ENCODE peak calls at places on chromosomes 3 and 15, in four cellular contexts. H, Y, J and Q are unnamed samples.

GRCh38 chr15:77632760-77633133 is at the start of gene LINGO1:
- DNase-seq in H (peak; percentile 42), Y (no peak), J (peak; percentile 51), Q (no peak)

GRCh38 chr15:77901921-77902750 is 175.4 kb downstream of the TBC1D2B start:
- DNase-seq in H (no peak), Y (no peak), J (no peak), Q (no peak)

GRCh38 chr3:183897606-183898384 is 13.1 kb upstream of the PARL start:
- DNase-seq in H (no peak), Y (no peak), J (no peak), Q (no peak)

GRCh38 chr15:81914734-81915234 is 131.0 kb downstream of the MEX3B start:
- DNase-seq in H (no peak), Y (no peak), J (peak; percentile 40), Q (no peak)

GRCh38 chr3:53612508-53612907 is 118.1 kb downstream of the CACNA1D start:
- DNase-seq in H (no peak), Y (no peak), J (no peak), Q (no peak)

GRCh38 chr15:47588968-47589367 is 128.3 kb upstream of the SEMA6D start:
- DNase-seq in H (no peak), Y (no peak), J (no peak), Q (no peak)

GRCh38 chr3:2303567-2303966 is 204.9 kb downstream of the CNTN4 start:
- DNase-seq in H (peak; percentile 56), Y (no peak), J (no peak), Q (no peak)

GRCh38 chr3:124410471-124410870 is 319.8 kb upstream of the UMPS start:
- DNase-seq in H (no peak), Y (no peak), J (no peak), Q (no peak)

GRCh38 chr3:55445551-55445950 is 41.6 kb downstream of the WNT5A start:
- DNase-seq in H (no peak), Y (no peak), J (no peak), Q (no peak)

GRCh38 chr3:48215466-48215865 is 7.8 kb upstream of the CAMP start:
- DNase-seq in H (no peak), Y (no peak), J (peak; percentile 42), Q (no peak)

GRCh38 chr15:82625136-82625535 is 22.0 kb downstream of the CPEB1 start:
- DNase-seq in H (no peak), Y (no peak), J (no peak), Q (no peak)

GRCh38 chr15:79004336-79004735 is 59.5 kb upstream of the CTSH start:
- DNase-seq in H (no peak), Y (no peak), J (no peak), Q (no peak)